ENCODE peak calls at places on chromosomes 12 and 14, in ten cellular contexts. One of them, this sample, is unnamed.

GRCh38 chr14:101130861-101131260 is 227.3 kb upstream of the RTL1 start:
- DNase-seq in GM23338: no peak
- DNase-seq in stomach: no peak
- DNase-seq in PC-3: no peak
- DNase-seq in GM06990: no peak
- DNase-seq in foreskin fibroblast: no peak
- DNase-seq in neural progenitor cell: peak; percentile 2
- DNase-seq in right lobe of liver: no peak
- DNase-seq in AG10803: no peak
- DNase-seq in choroid plexus epithelial cell: no peak
- DNase-seq in this sample: no peak

GRCh38 chr14:94685166-94685581 is 73.0 kb downstream of the SERPINA3 start:
- DNase-seq in AG10803: no peak
- DNase-seq in stomach: no peak
- DNase-seq in choroid plexus epithelial cell: no peak
- DNase-seq in neural progenitor cell: peak; percentile 41
- DNase-seq in foreskin fibroblast: no peak
- DNase-seq in right lobe of liver: no peak
- DNase-seq in PC-3: no peak
- DNase-seq in GM06990: no peak
- DNase-seq in GM23338: peak; percentile 19
- DNase-seq in this sample: no peak

GRCh38 chr12:131950182-131950913 is 606 bp downstream of the EP400 start:
- DNase-seq in foreskin fibroblast: peak; percentile 51
- DNase-seq in GM23338: peak; percentile 39
- DNase-seq in stomach: peak; percentile 28
- DNase-seq in GM06990: peak; percentile 64
- DNase-seq in AG10803: no peak
- DNase-seq in neural progenitor cell: peak; percentile 65
- DNase-seq in choroid plexus epithelial cell: no peak
- DNase-seq in right lobe of liver: peak; percentile 57
- DNase-seq in PC-3: no peak
- DNase-seq in this sample: no peak

GRCh38 chr12:104710940-104711725 is 247.0 kb downstream of the SLC41A2 start:
- DNase-seq in stomach: no peak
- DNase-seq in foreskin fibroblast: peak; percentile 92
- DNase-seq in choroid plexus epithelial cell: peak; percentile 74
- DNase-seq in GM23338: no peak
- DNase-seq in PC-3: peak; percentile 48
- DNase-seq in neural progenitor cell: no peak
- DNase-seq in right lobe of liver: no peak
- DNase-seq in GM06990: no peak
- DNase-seq in AG10803: peak; percentile 94
- DNase-seq in this sample: peak; percentile 89

GRCh38 chr12:16358896-16359295 is 11.5 kb downstream of the MGST1 start:
- DNase-seq in PC-3: no peak
- DNase-seq in GM23338: no peak
- DNase-seq in right lobe of liver: no peak
- DNase-seq in neural progenitor cell: no peak
- DNase-seq in GM06990: no peak
- DNase-seq in stomach: no peak
- DNase-seq in choroid plexus epithelial cell: peak; percentile 38
- DNase-seq in foreskin fibroblast: peak; percentile 12
- DNase-seq in AG10803: peak; percentile 8
- DNase-seq in this sample: no peak

GRCh38 chr12:3328081-3328480 is 162.9 kb upstream of the PRMT8 start:
- DNase-seq in neural progenitor cell: no peak
- DNase-seq in choroid plexus epithelial cell: no peak
- DNase-seq in right lobe of liver: no peak
- DNase-seq in AG10803: no peak
- DNase-seq in stomach: no peak
- DNase-seq in foreskin fibroblast: no peak
- DNase-seq in GM06990: no peak
- DNase-seq in PC-3: no peak
- DNase-seq in GM23338: no peak
- DNase-seq in this sample: no peak

GRCh38 chr12:3727877-3728632 is 24.9 kb downstream of the CRACR2A start:
- DNase-seq in AG10803: peak; percentile 71
- DNase-seq in neural progenitor cell: peak; percentile 20
- DNase-seq in right lobe of liver: no peak
- DNase-seq in foreskin fibroblast: peak; percentile 27
- DNase-seq in stomach: no peak
- DNase-seq in GM23338: peak; percentile 14
- DNase-seq in PC-3: no peak
- DNase-seq in choroid plexus epithelial cell: peak; percentile 90
- DNase-seq in GM06990: peak; percentile 13
- DNase-seq in this sample: peak; percentile 81

GRCh38 chr12:40238221-40238902 is 13.6 kb downstream of the LRRK2 start:
- DNase-seq in neural progenitor cell: no peak
- DNase-seq in stomach: no peak
- DNase-seq in GM06990: no peak
- DNase-seq in choroid plexus epithelial cell: peak; percentile 17
- DNase-seq in PC-3: no peak
- DNase-seq in GM23338: no peak
- DNase-seq in AG10803: no peak
- DNase-seq in right lobe of liver: no peak
- DNase-seq in foreskin fibroblast: peak; percentile 17
- DNase-seq in this sample: no peak

GRCh38 chr12:46764005-46764404 is 61.8 kb downstream of the SLC38A4 start:
- DNase-seq in choroid plexus epithelial cell: no peak
- DNase-seq in PC-3: no peak
- DNase-seq in GM23338: no peak
- DNase-seq in stomach: no peak
- DNase-seq in GM06990: no peak
- DNase-seq in neural progenitor cell: no peak
- DNase-seq in right lobe of liver: no peak
- DNase-seq in foreskin fibroblast: no peak
- DNase-seq in AG10803: no peak
- DNase-seq in this sample: no peak

DNA sequence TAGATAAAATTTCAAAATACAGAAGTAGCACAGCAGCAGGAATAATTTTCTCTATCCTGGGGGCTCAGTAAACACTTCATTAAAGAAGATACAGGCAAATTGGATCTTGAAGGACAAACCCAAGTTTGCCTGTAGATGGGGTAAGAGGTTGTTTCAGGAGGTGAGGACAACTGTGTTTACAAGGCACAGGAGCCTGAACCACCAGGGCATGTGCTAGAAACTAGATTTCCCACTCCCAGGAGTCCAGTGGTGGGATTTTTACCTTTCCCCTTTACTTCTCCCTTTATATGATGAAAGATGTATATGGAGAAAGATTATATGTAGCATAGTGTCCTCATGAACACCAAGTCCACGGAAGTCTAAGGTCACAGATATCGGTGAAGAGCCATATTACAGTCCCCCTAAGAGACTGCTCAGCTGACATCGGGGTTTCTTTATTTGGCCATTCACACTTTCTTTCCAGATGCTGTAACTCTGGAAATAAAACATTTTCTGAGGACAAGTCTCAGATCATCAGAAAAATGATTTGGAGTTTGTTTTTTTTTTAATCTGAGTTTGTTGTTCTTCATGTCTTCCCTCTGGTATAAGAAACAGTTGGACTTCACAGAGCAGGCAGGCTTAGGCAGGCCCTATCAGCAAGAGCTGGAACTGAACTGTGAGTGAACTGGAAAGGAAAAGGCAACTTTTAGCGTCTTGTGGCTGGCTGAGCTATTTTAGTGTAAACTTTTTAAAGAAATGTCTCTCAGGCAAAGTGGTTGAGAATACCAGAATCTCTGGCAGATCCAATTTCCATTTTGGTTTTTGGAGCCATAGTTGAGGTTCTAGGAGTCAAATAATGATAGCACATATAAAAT is 8.0 kb upstream of the EVL start:
- DNase-seq in stomach: no peak
- DNase-seq in choroid plexus epithelial cell: peak; percentile 81
- DNase-seq in GM23338: peak; percentile 46
- DNase-seq in neural progenitor cell: no peak
- DNase-seq in AG10803: peak; percentile 28
- DNase-seq in foreskin fibroblast: peak; percentile 48
- DNase-seq in GM06990: no peak
- DNase-seq in right lobe of liver: no peak
- DNase-seq in PC-3: peak; percentile 51
- DNase-seq in this sample: peak; percentile 66
- TF ChIP-seq CTCF in stomach: no peak
- TF ChIP-seq CTCF in choroid plexus epithelial cell: peak; percentile 65
- TF ChIP-seq CTCF in GM23338: peak; percentile 50
- TF ChIP-seq CTCF in neural progenitor cell: peak; percentile 28
- TF ChIP-seq CTCF in AG10803: peak; percentile 35
- TF ChIP-seq CTCF in foreskin fibroblast: no peak
- TF ChIP-seq CTCF in GM06990: peak; percentile 59
- TF ChIP-seq CTCF in right lobe of liver: peak; percentile 16
- TF ChIP-seq CTCF in PC-3: peak; percentile 61
- TF ChIP-seq CTCF in this sample: peak; percentile 37

GRCh38 chr14:63480599-63480998 is 62.6 kb downstream of the PPP2R5E start:
- DNase-seq in stomach: no peak
- DNase-seq in AG10803: no peak
- DNase-seq in choroid plexus epithelial cell: no peak
- DNase-seq in PC-3: no peak
- DNase-seq in neural progenitor cell: no peak
- DNase-seq in foreskin fibroblast: no peak
- DNase-seq in GM23338: no peak
- DNase-seq in right lobe of liver: no peak
- DNase-seq in GM06990: no peak
- DNase-seq in this sample: no peak

GRCh38 chr14:63475761-63476160 is 67.4 kb downstream of the PPP2R5E start:
- DNase-seq in stomach: no peak
- DNase-seq in right lobe of liver: no peak
- DNase-seq in neural progenitor cell: no peak
- DNase-seq in AG10803: no peak
- DNase-seq in GM06990: no peak
- DNase-seq in choroid plexus epithelial cell: no peak
- DNase-seq in GM23338: no peak
- DNase-seq in PC-3: no peak
- DNase-seq in foreskin fibroblast: no peak
- DNase-seq in this sample: no peak

GRCh38 chr14:63474844-63475243 is 68.3 kb downstream of the PPP2R5E start:
- DNase-seq in neural progenitor cell: no peak
- DNase-seq in GM06990: no peak
- DNase-seq in GM23338: no peak
- DNase-seq in PC-3: no peak
- DNase-seq in foreskin fibroblast: no peak
- DNase-seq in AG10803: no peak
- DNase-seq in choroid plexus epithelial cell: no peak
- DNase-seq in right lobe of liver: no peak
- DNase-seq in stomach: no peak
- DNase-seq in this sample: no peak

GRCh38 chr14:63478437-63478852 is 64.7 kb downstream of the PPP2R5E start:
- DNase-seq in foreskin fibroblast: no peak
- DNase-seq in PC-3: no peak
- DNase-seq in choroid plexus epithelial cell: no peak
- DNase-seq in AG10803: no peak
- DNase-seq in GM06990: peak; percentile 47
- DNase-seq in GM23338: no peak
- DNase-seq in right lobe of liver: no peak
- DNase-seq in neural progenitor cell: no peak
- DNase-seq in stomach: no peak
- DNase-seq in this sample: no peak

DNA sequence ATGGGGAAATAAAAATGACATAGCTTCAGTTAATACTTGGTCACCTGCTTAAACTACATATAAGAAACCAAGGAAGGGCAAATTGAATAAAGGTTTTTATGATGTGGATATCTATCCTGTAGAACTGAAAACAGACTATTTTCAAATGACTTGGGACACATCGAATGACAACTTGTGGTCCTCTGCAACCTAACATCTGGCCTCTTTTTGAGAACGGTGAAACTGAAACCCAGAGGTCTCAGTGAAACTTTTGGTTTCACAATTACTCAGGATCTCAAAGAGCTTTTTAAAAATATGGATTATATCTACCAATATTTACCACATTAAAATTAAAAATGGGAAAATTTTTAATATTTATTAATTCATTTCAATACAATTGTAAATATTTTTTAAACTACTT is 65.2 kb downstream of the PPP2R5E start:
- DNase-seq in foreskin fibroblast: no peak
- DNase-seq in choroid plexus epithelial cell: no peak
- DNase-seq in AG10803: no peak
- DNase-seq in right lobe of liver: no peak
- DNase-seq in PC-3: no peak
- DNase-seq in neural progenitor cell: no peak
- DNase-seq in GM23338: no peak
- DNase-seq in GM06990: peak; percentile 57
- DNase-seq in stomach: no peak
- DNase-seq in this sample: no peak
- H3K4me3 ChIP-seq in foreskin fibroblast: no peak overlapping the region
- H3K4me3 ChIP-seq in choroid plexus epithelial cell: no peak overlapping the region
- H3K4me3 ChIP-seq in AG10803: peak overlapping the region; percentile 3
- H3K4me3 ChIP-seq in right lobe of liver: no peak overlapping the region
- H3K4me3 ChIP-seq in PC-3: no peak overlapping the region
- H3K4me3 ChIP-seq in neural progenitor cell: no peak overlapping the region
- H3K4me3 ChIP-seq in GM23338: no peak overlapping the region
- H3K4me3 ChIP-seq in GM06990: no peak overlapping the region
- H3K4me3 ChIP-seq in stomach: no peak overlapping the region
- H3K4me3 ChIP-seq in this sample: no peak overlapping the region

DNA sequence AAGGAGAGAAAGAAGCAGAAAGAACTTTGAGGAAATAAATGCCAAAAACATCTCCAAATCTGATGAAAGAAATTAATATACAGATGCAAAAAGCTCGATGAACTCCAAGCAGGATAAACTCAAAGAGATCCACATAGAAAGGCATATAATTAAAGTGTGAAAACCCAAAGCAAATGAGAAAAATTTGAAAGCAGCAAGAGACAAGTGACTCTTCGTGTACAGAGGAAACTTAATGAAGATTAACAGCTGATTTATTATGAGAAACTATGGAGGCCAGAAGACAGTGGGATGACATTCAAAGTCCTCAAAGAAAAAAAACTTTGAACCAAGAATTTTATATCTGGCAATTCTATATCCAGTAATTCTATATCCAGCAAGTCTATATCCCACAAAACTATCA is 163.0 kb upstream of the TMCC3 start:
- DNase-seq in right lobe of liver: no peak
- DNase-seq in PC-3: peak; percentile 11
- DNase-seq in choroid plexus epithelial cell: peak; percentile 12
- DNase-seq in foreskin fibroblast: no peak
- DNase-seq in AG10803: no peak
- DNase-seq in GM23338: peak; percentile 28
- DNase-seq in GM06990: no peak
- DNase-seq in stomach: no peak
- DNase-seq in neural progenitor cell: no peak
- DNase-seq in this sample: no peak
- TF ChIP-seq CTCF in right lobe of liver: no peak
- TF ChIP-seq CTCF in PC-3: no peak
- TF ChIP-seq CTCF in choroid plexus epithelial cell: no peak
- TF ChIP-seq CTCF in foreskin fibroblast: no peak
- TF ChIP-seq CTCF in AG10803: no peak
- TF ChIP-seq CTCF in GM23338: no peak
- TF ChIP-seq CTCF in GM06990: no peak
- TF ChIP-seq CTCF in stomach: no peak
- TF ChIP-seq CTCF in neural progenitor cell: no peak
- TF ChIP-seq CTCF in this sample: no peak

GRCh38 chr12:806116-806805 is 53.9 kb downstream of the WNK1 start:
- DNase-seq in neural progenitor cell: no peak
- DNase-seq in right lobe of liver: no peak
- DNase-seq in PC-3: no peak
- DNase-seq in GM06990: no peak
- DNase-seq in choroid plexus epithelial cell: peak; percentile 31
- DNase-seq in foreskin fibroblast: no peak
- DNase-seq in AG10803: no peak
- DNase-seq in stomach: no peak
- DNase-seq in GM23338: no peak
- DNase-seq in this sample: peak; percentile 86
- H3K4me3 ChIP-seq in neural progenitor cell: no peak overlapping the region
- H3K4me3 ChIP-seq in right lobe of liver: no peak overlapping the region
- H3K4me3 ChIP-seq in PC-3: no peak overlapping the region
- H3K4me3 ChIP-seq in GM06990: no peak overlapping the region
- H3K4me3 ChIP-seq in choroid plexus epithelial cell: no peak overlapping the region
- H3K4me3 ChIP-seq in foreskin fibroblast: no peak overlapping the region
- H3K4me3 ChIP-seq in AG10803: no peak overlapping the region
- H3K4me3 ChIP-seq in stomach: no peak overlapping the region
- H3K4me3 ChIP-seq in GM23338: no peak overlapping the region
- H3K4me3 ChIP-seq in this sample: no peak overlapping the region

This sample was measured in cardiac fibroblast.